ENCODE peak calls at places on chromosomes 7 and 10, in seven cellular contexts. I, G, R, N, Y, F and L are unnamed samples.
A peak's percentile ranks its signal among the peaks of the same experiment; 100 is the strongest.

GRCh38 chr7:116736927-116737715 is 65.1 kb downstream of the MET start:
- DNase-seq in G (no peak), Y (no peak), I (no peak), R (no peak), F (no peak), N (no peak), L (no peak)

GRCh38 chr7:50838675-50839377 is 56.1 kb upstream of the GRB10 start:
- DNase-seq in F (no peak), R (peak; percentile 52), G (no peak), Y (no peak), I (no peak), N (no peak), L (peak; percentile 52)

GRCh38 chr10:60967260-60967659 is 23.3 kb upstream of the RHOBTB1 start:
- DNase-seq in G (no peak), N (no peak), F (no peak), R (no peak), I (no peak), Y (no peak), L (no peak)

GRCh38 chr7:24949884-24950283 is 30.1 kb downstream of the OSBPL3 start:
- DNase-seq in Y (no peak), N (no peak), F (no peak), R (no peak), I (no peak), G (no peak), L (no peak)

GRCh38 chr10:59463909-59464308 is 101.6 kb upstream of the FAM13C start:
- DNase-seq in I (no peak), F (no peak), R (no peak), G (no peak), Y (no peak), N (no peak), L (no peak)

GRCh38 chr7:33841031-33841430 is 64.3 kb upstream of the BMPER start:
- DNase-seq in I (no peak), G (no peak), Y (no peak), N (no peak), R (no peak), F (no peak), L (no peak)

GRCh38 chr7:107982918-107983389 is 20.0 kb downstream of the LAMB1 start:
- DNase-seq in F (no peak), R (no peak), Y (no peak), I (no peak), N (no peak), G (no peak), L (no peak)

GRCh38 chr10:120945801-120946302 is 94.7 kb downstream of the WDR11 start:
- DNase-seq in N (no peak), F (no peak), R (peak; percentile 10), Y (no peak), I (no peak), G (no peak), L (peak; percentile 77)

GRCh38 chr7:78510580-78511188 is 712.1 kb downstream of the PHTF2 start:
- DNase-seq in N (no peak), I (peak; percentile 62), R (no peak), F (no peak), G (peak; percentile 40), Y (no peak), L (no peak)

GRCh38 chr10:11003739-11004515 is 13.7 kb upstream of the CELF2 start:
- DNase-seq in R (no peak), Y (no peak), F (no peak), G (no peak), N (no peak), I (no peak), L (no peak)

GRCh38 chr10:45442670-45443069 is 68.7 kb downstream of the ALOX5 start:
- DNase-seq in G (no peak), Y (no peak), F (no peak), N (peak; percentile 60), I (no peak), R (no peak), L (no peak)

GRCh38 chr10:118584181-118584954 is 11.1 kb downstream of the PRLHR start:
- DNase-seq in F (no peak), R (no peak), G (peak; percentile 4), Y (peak; percentile 21), I (no peak), N (no peak), L (peak; percentile 20)

GRCh38 chr7:145848691-145849090 is 267.9 kb upstream of the CNTNAP2 start:
- DNase-seq in N (no peak), R (no peak), F (no peak), G (peak; percentile 13), Y (no peak), I (peak; percentile 63), L (no peak)

GRCh38 chr7:6250364-6250833 is 22.0 kb downstream of the CYTH3 start:
- DNase-seq in F (no peak), N (no peak), Y (peak; percentile 69), R (no peak), G (no peak), I (no peak), L (peak; percentile 70)

GRCh38 chr10:96858706-96859050 is 26.6 kb downstream of the LCOR start:
- DNase-seq in R (no peak), I (no peak), N (no peak), G (no peak), Y (no peak), F (no peak), L (no peak)

GRCh38 chr10:124663766-124664360 is 80.3 kb downstream of the FAM53B start:
- DNase-seq in F (no peak), R (no peak), G (no peak), N (no peak), Y (no peak), I (no peak), L (no peak)

GRCh38 chr7:121027761-121028681 is 39.5 kb downstream of the CPED1 start:
- DNase-seq in I (peak; percentile 33), N (no peak), R (no peak), G (no peak), F (no peak), Y (no peak), L (no peak)
- H3K27ac ChIP-seq in I (peak overlapping the region; percentile 74), N (no peak overlapping the region), R (peak overlapping the region; percentile 18), G (no peak overlapping the region), F (no peak overlapping the region), Y (no peak overlapping the region), L (no peak overlapping the region)

DNA sequence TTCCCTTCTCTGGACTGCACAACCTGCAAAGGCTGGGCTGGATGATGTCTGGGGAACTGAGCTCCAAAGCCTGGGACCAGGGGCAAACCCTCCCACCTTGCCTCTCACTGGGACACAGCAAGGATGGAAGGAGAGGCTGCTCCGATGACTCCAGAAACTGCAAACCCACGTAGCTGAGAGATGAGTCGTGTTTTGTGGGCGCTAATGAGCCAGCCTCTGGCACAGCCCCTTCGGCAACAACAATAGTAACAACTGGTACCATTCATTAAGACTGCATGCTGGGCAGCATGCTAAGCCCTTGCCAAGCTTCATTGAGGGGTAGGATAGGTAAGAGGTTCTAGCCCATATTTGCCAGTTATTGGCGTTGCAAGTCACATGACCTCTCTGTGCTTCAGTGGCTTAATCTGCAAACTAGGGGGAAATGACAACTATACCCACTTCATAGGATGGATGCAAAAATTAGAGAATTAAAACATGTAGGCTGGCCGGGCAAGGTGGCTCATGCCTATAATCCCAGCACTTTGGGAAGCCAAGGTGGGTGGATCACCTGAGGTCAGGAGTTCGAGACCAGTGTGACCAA is 145.9 kb downstream of the SH3PXD2A start:
- DNase-seq in N (no peak), F (no peak), I (no peak), R (no peak), Y (no peak), G (no peak), L (no peak)
- H3K27ac ChIP-seq in N (no peak overlapping the region), F (no peak overlapping the region), I (no peak overlapping the region), R (no peak overlapping the region), Y (peak overlapping the region; percentile 22), G (no peak overlapping the region), L (peak overlapping the region; percentile 31)

DNA sequence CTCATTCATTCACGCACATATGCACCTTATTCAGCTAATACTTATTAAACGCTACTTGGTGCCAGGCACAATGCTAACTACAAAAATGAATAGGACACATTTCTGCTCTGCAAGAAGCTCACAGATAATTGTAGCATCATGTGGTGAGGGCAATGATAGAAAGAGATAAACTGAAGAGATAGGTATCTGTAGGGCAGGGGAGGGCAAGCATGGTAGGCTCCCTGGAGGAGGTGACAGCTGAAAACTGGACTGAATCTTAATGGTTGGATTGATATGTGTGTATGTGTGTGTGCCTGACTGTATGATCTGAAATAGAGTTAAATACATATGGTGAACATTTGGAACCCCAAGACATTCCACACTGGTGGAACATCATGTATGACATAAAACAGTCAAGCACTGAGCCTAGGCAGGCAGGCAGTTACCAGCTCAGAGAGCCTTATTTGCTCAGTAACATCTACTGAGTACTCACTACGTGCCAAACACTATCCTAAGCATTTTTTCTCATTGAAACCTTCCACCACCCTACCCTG is 4.8 kb upstream of the CEP55 start:
- DNase-seq in R (no peak), I (no peak), F (no peak), N (no peak), G (no peak), Y (no peak), L (no peak)
- H3K27ac ChIP-seq in R (no peak overlapping the region), I (no peak overlapping the region), F (no peak overlapping the region), N (no peak overlapping the region), G (no peak overlapping the region), Y (no peak overlapping the region), L (no peak overlapping the region)

GRCh38 chr10:80177781-80178636 is 27.3 kb downstream of the ANXA11 start:
- DNase-seq in G (no peak), Y (no peak), N (no peak), R (no peak), I (no peak), F (no peak), L (no peak)
- H3K27ac ChIP-seq in G (peak overlapping the region; percentile 14), Y (no peak overlapping the region), N (peak overlapping the region; percentile 47), R (no peak overlapping the region), I (no peak overlapping the region), F (no peak overlapping the region), L (no peak overlapping the region)

DNA sequence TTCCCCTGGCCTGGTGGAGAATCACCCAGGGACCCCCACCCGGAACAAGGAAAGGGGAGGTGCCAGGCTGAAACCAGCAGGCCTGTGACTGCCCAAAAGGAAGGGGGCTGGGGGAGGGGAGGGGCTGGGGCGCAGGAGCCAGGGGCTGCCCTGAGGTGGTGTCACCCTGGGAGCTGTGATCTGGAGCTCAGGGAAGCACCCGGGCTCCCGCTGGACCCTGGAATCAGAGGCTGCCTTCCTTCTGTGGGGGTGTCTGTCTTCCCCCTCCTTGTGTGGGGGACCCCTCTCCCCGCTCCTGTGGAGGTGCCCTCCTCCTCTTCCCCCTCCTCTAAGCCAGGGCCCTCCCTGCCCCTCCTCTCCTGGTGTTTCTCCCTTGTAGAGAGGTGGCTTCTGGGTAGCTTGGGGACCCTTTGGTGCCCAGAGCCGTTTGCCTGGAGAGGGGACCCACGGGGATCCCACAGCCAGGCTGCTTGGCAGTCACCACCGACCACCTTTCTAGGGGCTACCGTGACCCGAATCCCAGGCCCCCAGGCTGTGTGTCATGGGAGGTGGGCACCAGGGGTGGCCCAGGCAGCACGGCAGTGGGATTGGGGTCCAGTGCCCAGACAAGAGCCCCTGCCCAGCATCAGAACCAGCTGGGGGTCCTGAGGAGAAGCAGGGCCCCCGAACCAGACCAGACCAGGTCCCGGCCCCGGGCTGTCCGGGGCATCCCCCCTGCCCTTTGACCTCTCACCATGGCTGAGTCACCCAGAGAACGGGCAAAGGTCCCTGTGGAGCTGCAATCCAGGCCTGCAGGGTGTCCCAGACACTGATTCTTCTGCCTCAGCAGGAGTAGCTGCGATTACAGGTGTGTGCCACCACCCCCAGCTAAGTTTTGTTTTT is 704 bp downstream of the PRAP1 start:
- DNase-seq in G (no peak), F (peak; percentile 65), I (no peak), N (no peak), Y (no peak), R (no peak), L (no peak)
- H3K27ac ChIP-seq in G (no peak overlapping the region), F (no peak overlapping the region), I (no peak overlapping the region), N (no peak overlapping the region), Y (no peak overlapping the region), R (no peak overlapping the region), L (no peak overlapping the region)

GRCh38 chr7:44658979-44659378 is 52.6 kb downstream of the OGDH start:
- DNase-seq in N (no peak), G (no peak), F (no peak), R (no peak), Y (no peak), I (no peak), L (no peak)
- H3K27ac ChIP-seq in N (no peak overlapping the region), G (no peak overlapping the region), F (no peak overlapping the region), R (no peak overlapping the region), Y (no peak overlapping the region), I (no peak overlapping the region), L (no peak overlapping the region)